ENCODE peak calls at places on chromosomes 12 and 14, in eight cellular contexts. L is GM12891, F is GM23338, P is GM12878, B is transverse colon, I is K562, C is HL-60, R is esophagus muscularis mucosa. T is an unnamed sample.

GRCh38 chr14:89327771-89328212 is 89.2 kb downstream of the FOXN3 start:
- DNase-seq in L (no peak), F (no peak), P (no peak), B (no peak), I (no peak), C (no peak), R (no peak), T (no peak)

GRCh38 chr12:47730341-47730744 is 5.1 kb upstream of the ENDOU start:
- DNase-seq in L (no peak), F (no peak), P (no peak), B (no peak), I (no peak), C (no peak), R (no peak), T (no peak)

GRCh38 chr14:69370061-69370460 is 28.0 kb downstream of the ERH start:
- DNase-seq in L (no peak), F (peak), P (no peak), B (no peak), I (no peak), C (no peak), R (no peak), T (no peak)

GRCh38 chr14:70653662-70654061 is 11.9 kb downstream of the TTC9 start:
- DNase-seq in L (no peak), F (no peak), P (no peak), B (no peak), I (no peak), C (no peak), R (no peak), T (no peak)

GRCh38 chr12:37672655-37673260 is 643.8 kb upstream of the ALG10B start:
- DNase-seq in L (no peak), F (peak), P (no peak), B (no peak), I (peak), C (no peak), R (no peak), T (no peak)

GRCh38 chr12:119369907-119370546 is 35.5 kb downstream of the CCDC60 start:
- DNase-seq in L (no peak), F (no peak), P (no peak), B (no peak), I (no peak), C (no peak), R (no peak), T (peak)

GRCh38 chr12:49534806-49535278 is 4.0 kb upstream of the KCNH3 start:
- DNase-seq in L (no peak), F (peak), P (no peak), B (no peak), I (no peak), C (no peak), R (no peak), T (no peak)

GRCh38 chr12:106780010-106780625 is 5.6 kb downstream of the RIC8B start:
- DNase-seq in L (no peak), F (no peak), P (no peak), B (no peak), I (peak), C (no peak), R (peak), T (no peak)

GRCh38 chr14:54881235-54881760 is 21.3 kb downstream of the GCH1 start:
- DNase-seq in L (no peak), F (no peak), P (peak), B (no peak), I (no peak), C (no peak), R (peak), T (no peak)

GRCh38 chr14:93536945-93537344 is 106.2 kb downstream of the UNC79 start:
- DNase-seq in L (no peak), F (peak), P (no peak), B (no peak), I (no peak), C (no peak), R (no peak), T (no peak)

GRCh38 chr12:117092886-117093285 is 6.3 kb downstream of the TESC start:
- DNase-seq in L (no peak), F (no peak), P (no peak), B (no peak), I (no peak), C (no peak), R (no peak), T (no peak)

GRCh38 chr14:23025181-23025788 is 9.4 kb downstream of the PSMB5 start:
- DNase-seq in L (no peak), F (no peak), P (no peak), B (no peak), I (peak), C (no peak), R (no peak), T (no peak)

GRCh38 chr14:69658664-69659261 is 47.4 kb downstream of the SUSD6 start:
- DNase-seq in L (no peak), F (no peak), P (no peak), B (no peak), I (peak), C (no peak), R (no peak), T (no peak)

GRCh38 chr14:81859071-81859470 is 325.4 kb upstream of the SEL1L start:
- DNase-seq in L (no peak), F (no peak), P (no peak), B (no peak), I (no peak), C (no peak), R (no peak), T (no peak)

GRCh38 chr12:20492251-20492728 is 124.0 kb downstream of the PDE3A start:
- DNase-seq in L (no peak), F (peak), P (peak), B (no peak), I (no peak), C (peak), R (no peak), T (no peak)

GRCh38 chr14:92800525-92800924 is 6.4 kb downstream of the GOLGA5 start:
- DNase-seq in L (no peak), F (no peak), P (no peak), B (no peak), I (no peak), C (no peak), R (no peak), T (no peak)

GRCh38 chr12:127767631-127768030 is 499.3 kb upstream of the TMEM132C start:
- DNase-seq in L (no peak), F (no peak), P (no peak), B (no peak), I (no peak), C (no peak), R (no peak), T (no peak)

GRCh38 chr14:49886523-49886922 is 6.4 kb upstream of the ARF6 start:
- DNase-seq in L (no peak), F (no peak), P (no peak), B (no peak), I (no peak), C (no peak), R (no peak), T (no peak)

GRCh38 chr12:109286652-109287051 is 22.4 kb downstream of the FOXN4 start:
- DNase-seq in L (no peak), F (no peak), P (no peak), B (no peak), I (no peak), C (no peak), R (no peak), T (no peak)

DNA sequence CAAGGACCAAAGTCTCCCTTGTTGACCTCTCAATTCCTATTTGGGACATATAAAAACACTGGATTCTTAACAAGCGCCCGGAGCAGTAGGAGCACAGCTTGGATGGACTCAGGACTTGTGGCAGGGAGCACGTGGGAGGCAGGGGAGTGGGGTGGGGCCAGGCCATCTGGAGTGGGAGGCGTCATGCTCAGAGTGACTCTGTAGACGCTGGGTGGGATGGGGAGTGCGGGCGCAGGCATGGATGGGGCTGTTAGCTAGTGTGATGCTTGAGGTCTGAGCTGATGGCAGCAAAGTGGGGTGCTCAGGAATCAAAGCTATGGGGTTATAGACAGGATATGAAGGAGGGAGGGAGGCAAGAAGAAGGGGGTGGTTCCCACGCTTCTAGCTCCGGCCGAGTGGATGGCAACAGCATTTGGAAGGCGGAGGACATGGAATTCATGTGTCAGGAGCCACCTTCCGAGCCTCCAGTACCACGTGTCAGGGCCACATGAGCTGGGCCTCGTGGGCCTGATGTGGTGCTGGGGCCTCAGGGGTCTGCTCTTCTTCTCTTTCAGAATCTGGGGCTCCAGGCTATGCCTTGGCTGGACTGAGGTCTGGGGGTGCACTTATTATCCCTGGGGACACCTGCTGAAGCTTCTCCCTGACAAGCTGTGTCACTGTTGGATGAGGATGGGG is 26.2 kb downstream of the MEG3 start:
- DNase-seq in L (no peak), F (no peak), P (no peak), B (no peak), I (no peak), C (no peak), R (no peak), T (no peak)
- TF ChIP-seq POLR2AphosphoS5 in L (no peak), F (no peak), P (no peak), B (no peak), I (no peak), C (no peak), R (no peak), T (no peak)

GRCh38 chr14:105582639-105583038 is 56.3 kb downstream of the TMEM121 start:
- DNase-seq in L (no peak), F (no peak), P (no peak), B (peak), I (peak), C (no peak), R (peak), T (no peak)

GRCh38 chr14:105576525-105577088 is 50.2 kb downstream of the TMEM121 start:
- DNase-seq in L (no peak), F (no peak), P (no peak), B (no peak), I (no peak), C (no peak), R (no peak), T (no peak)

GRCh38 chr14:105581551-105582341 is 55.4 kb downstream of the TMEM121 start:
- DNase-seq in L (no peak), F (no peak), P (peak), B (peak), I (no peak), C (no peak), R (no peak), T (no peak)

GRCh38 chr14:105578070-105578469 is 51.7 kb downstream of the TMEM121 start:
- DNase-seq in L (no peak), F (no peak), P (no peak), B (no peak), I (no peak), C (no peak), R (no peak), T (no peak)

DNA sequence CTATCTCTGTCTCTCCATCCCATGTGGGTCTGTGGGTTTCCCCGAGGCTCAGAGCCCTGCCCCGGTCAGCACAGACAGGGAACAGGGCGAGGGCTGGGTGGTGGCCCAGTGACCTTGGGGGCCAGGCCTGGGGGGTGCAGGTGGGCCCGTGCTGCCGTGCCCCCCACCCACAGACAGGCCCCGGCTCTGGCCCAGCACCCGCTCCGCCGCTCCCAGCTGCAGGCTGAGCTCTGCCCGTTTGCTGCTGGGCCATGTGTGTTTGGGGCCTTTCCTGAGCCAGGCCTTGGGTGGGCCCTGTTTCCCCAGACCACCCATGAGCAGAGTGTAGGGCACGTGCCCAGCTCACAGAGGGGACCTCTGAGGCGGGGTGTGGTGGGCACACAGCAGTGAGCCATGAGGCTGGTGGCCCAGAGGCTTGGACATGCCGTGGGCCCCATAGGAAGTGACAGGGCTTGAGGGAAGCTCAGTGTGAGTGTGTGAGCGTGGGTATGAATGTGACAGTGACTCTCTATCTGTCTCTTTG is 51.0 kb downstream of the TMEM121 start:
- DNase-seq in L (no peak), F (no peak), P (no peak), B (no peak), I (no peak), C (no peak), R (no peak), T (no peak)
- TF ChIP-seq POLR2AphosphoS5 in L (peak), F (no peak), P (peak), B (no peak), I (no peak), C (no peak), R (no peak), T (no peak)

GRCh38 chr12:132665794-132666193 is 21.3 kb downstream of the POLE start:
- DNase-seq in L (no peak), F (no peak), P (no peak), B (no peak), I (no peak), C (no peak), R (no peak), T (no peak)

GRCh38 chr12:132661972-132662371 is 25.2 kb downstream of the POLE start:
- DNase-seq in L (no peak), F (no peak), P (no peak), B (no peak), I (no peak), C (no peak), R (no peak), T (no peak)

GRCh38 chr12:132665149-132665491 is 22.0 kb downstream of the POLE start:
- DNase-seq in L (no peak), F (no peak), P (no peak), B (no peak), I (no peak), C (no peak), R (no peak), T (no peak)

GRCh38 chr12:132662901-132663755 is 24.0 kb downstream of the POLE start:
- DNase-seq in L (no peak), F (no peak), P (no peak), B (no peak), I (no peak), C (no peak), R (no peak), T (no peak)

GRCh38 chr12:132664206-132665148 is 22.7 kb downstream of the POLE start:
- DNase-seq in L (no peak), F (no peak), P (no peak), B (no peak), I (no peak), C (no peak), R (no peak), T (no peak)
- TF ChIP-seq POLR2AphosphoS5 in L (no peak), F (no peak), P (no peak), B (no peak), I (peak), C (no peak), R (no peak), T (no peak)

DNA sequence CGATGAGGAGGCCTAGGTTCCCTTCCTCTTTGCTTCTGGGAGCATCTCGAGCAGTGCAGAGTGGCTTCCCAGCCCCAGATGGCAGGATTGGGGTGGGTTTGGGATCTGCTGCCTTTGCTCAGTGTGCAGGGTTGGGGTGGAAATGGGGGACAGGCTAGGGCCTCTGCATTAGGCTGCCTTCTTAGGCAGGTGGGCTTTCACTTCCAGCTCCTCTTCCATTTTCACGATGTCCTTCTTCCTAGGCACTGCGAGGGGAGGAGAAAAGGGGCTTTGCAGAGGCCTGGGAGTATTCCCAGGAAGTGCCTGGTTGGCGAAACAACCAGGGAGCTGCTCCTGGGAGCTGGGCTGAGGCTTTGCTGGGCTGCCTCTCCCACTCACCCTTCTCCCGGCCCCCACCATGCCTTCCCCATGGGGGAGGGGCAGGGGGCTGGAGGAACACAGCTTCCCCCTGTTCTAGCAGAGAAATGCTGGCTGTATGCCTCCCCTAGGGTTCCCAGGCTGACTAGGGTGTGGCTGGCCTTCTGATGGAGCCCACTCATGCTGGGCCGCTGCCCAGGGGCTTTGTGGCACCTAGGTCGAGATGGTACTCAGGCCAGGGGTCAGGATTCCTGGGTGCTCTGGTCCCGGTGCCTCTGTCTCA is 2.4 kb downstream of the NR4A1 start:
- DNase-seq in L (no peak), F (no peak), P (no peak), B (peak), I (no peak), C (no peak), R (no peak), T (no peak)
- TF ChIP-seq POLR2AphosphoS5 in L (no peak), F (no peak), P (no peak), B (no peak), I (no peak), C (no peak), R (peak), T (no peak)

GRCh38 chr12:72315858-72316257 is 43.7 kb downstream of the TRHDE start:
- DNase-seq in L (no peak), F (no peak), P (no peak), B (no peak), I (no peak), C (no peak), R (no peak), T (no peak)

GRCh38 chr12:72318341-72318740 is 46.2 kb downstream of the TRHDE start:
- DNase-seq in L (no peak), F (no peak), P (no peak), B (no peak), I (no peak), C (no peak), R (no peak), T (no peak)

DNA sequence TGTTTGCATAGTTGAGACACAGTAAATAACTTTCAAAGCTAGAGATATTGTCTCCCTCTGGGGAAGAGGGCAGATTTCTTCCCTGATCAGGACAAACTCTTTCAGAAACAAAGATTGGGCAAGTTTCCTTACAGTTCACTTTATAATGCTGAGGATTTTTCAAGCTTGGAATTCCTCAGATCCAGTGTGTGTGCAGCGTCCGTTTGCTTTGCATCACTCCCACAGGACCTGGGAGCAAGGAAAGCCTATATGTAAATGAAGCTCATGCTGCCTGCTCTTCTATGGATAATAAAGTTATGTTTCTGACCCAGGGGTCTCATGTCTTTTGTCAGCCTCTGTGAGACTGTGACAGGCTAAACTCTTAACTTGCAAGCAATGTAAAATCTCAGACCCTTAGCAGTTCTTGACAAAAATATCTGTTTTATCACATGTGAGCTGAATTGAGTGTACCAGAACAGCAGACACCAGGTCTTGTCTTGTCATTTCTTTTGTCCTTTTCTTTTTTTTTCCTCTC is 41.6 kb downstream of the TRHDE start:
- DNase-seq in L (no peak), F (peak), P (no peak), B (no peak), I (no peak), C (no peak), R (no peak), T (no peak)
- TF ChIP-seq POLR2AphosphoS5 in L (no peak), F (no peak), P (no peak), B (no peak), I (no peak), C (no peak), R (no peak), T (no peak)

DNA sequence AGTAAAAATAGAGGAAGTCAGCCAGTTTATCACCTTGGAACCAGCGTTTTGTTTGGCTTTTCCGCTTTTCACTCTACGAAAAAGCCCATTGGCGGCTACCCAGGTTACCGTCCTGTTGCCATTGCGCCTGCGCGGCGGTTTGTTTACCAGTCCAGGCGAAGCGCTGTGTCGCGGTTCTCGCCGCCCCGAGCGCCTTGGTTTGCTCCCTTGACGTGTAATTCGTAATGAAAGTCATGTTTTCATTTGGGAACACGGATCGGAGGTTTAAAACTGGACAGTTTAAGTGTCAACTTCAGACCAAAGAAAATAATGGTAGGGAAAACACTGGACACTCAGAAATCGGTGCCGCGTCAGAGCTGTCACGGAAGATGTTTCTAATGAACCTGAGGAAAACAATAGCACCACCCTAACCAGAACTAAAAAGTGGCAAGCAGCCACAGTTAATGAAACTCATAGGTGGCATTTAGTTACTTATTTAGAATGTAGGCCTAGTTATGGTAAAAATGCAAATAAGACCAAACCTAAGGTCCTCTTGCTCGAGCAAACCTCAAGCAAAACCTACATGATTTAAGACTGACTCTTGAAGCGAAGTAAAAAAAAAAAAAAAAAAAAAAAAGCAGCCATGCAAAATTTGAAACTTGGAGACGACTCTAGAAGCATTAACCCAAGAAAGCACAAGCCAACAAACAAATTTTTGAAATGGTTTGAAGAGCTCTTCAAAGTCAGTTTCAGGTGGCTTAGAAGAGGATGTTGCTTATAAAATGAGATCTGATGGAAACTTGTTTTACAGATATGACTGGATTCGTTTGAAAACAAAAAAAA is 790 bp upstream of the GPR19 start:
- DNase-seq in L (peak), F (peak), P (peak), B (peak), I (peak), C (peak), R (peak), T (no peak)
- TF ChIP-seq POLR2AphosphoS5 in L (peak), F (no peak), P (peak), B (peak), I (no peak), C (peak), R (peak), T (peak)

T was measured in SK-N-MC.